ENCODE peak calls at places on chromosomes 11 and 22, in five cellular contexts. L is substantia nigra; V is activated CD4-positive, alpha-beta T cell treated with anti-CD3 and anti-CD28 coated beads for 24 hours; D is midbrain; C is naive thymus-derived CD8-positive, alpha-beta T cell. A is an unnamed sample.

GRCh38 chr22:40238425-40239344 is 61.0 kb downstream of the TNRC6B start:
- DNase-seq in L (no peak), V (no peak), D (no peak), C (no peak), A (peak; percentile 32)

GRCh38 chr11:59802639-59803176 is 7.9 kb downstream of the MRPL16 start:
- DNase-seq in L (no peak), V (no peak), D (peak; percentile 84), C (peak; percentile 68), A (peak; percentile 88)

GRCh38 chr22:46023558-46023981 is 46.6 kb upstream of the WNT7B start:
- DNase-seq in L (no peak), V (no peak), D (no peak), C (peak; percentile 36), A (no peak)

GRCh38 chr22:17728786-17729185 is 45.5 kb downstream of the BID start:
- DNase-seq in L (no peak), V (no peak), D (no peak), C (no peak), A (no peak)

GRCh38 chr22:38177926-38178604 is 3.6 kb downstream of the PLA2G6 start:
- DNase-seq in L (peak; percentile 60), V (no peak), D (peak; percentile 57), C (peak; percentile 14), A (peak; percentile 88)

GRCh38 chr11:102467080-102467708 is 14.6 kb upstream of the TMEM123 start:
- DNase-seq in L (no peak), V (no peak), D (no peak), C (no peak), A (no peak)

GRCh38 chr22:44783581-44783980 is 31.2 kb downstream of the ARHGAP8 start:
- DNase-seq in L (no peak), V (no peak), D (no peak), C (no peak), A (no peak)

GRCh38 chr11:131906963-131907362 is 536.5 kb downstream of the NTM start:
- DNase-seq in L (peak; percentile 18), V (no peak), D (peak; percentile 67), C (no peak), A (peak; percentile 70)

GRCh38 chr22:35337932-35338331 is 38.2 kb downstream of the TOM1 start:
- DNase-seq in L (no peak), V (no peak), D (no peak), C (no peak), A (no peak)

GRCh38 chr11:3823303-3823702 is 14.9 kb downstream of the PGAP2 start:
- DNase-seq in L (no peak), V (no peak), D (no peak), C (no peak), A (no peak)

GRCh38 chr11:47572715-47573255 is 6.0 kb downstream of the KBTBD4 start:
- DNase-seq in L (no peak), V (no peak), D (no peak), C (no peak), A (no peak)

GRCh38 chr11:75264971-75265370 is 24.4 kb downstream of the TPBGL start:
- DNase-seq in L (no peak), V (no peak), D (no peak), C (no peak), A (no peak)

GRCh38 chr11:130673698-130674097 is 225.3 kb downstream of the ADAMTS15 start:
- DNase-seq in L (no peak), V (no peak), D (no peak), C (no peak), A (no peak)

GRCh38 chr22:30298005-30298701 is 8.8 kb upstream of the CASTOR1 start:
- DNase-seq in L (no peak), V (no peak), D (no peak), C (no peak), A (no peak)

GRCh38 chr11:132914600-132914999 is 617.7 kb downstream of the OPCML start:
- DNase-seq in L (no peak), V (no peak), D (no peak), C (no peak), A (no peak)

GRCh38 chr11:126419801-126420729 is 64.6 kb downstream of the ST3GAL4 start:
- DNase-seq in L (no peak), V (no peak), D (no peak), C (no peak), A (peak; percentile 71)

GRCh38 chr22:31138126-31138525 is 2.2 kb downstream of the PLA2G3 start:
- DNase-seq in L (no peak), V (no peak), D (no peak), C (no peak), A (no peak)

GRCh38 chr11:110196241-110196754 is 100.1 kb downstream of the RDX start:
- DNase-seq in L (no peak), V (no peak), D (no peak), C (no peak), A (no peak)

GRCh38 chr11:10486161-10486840 is 31.2 kb downstream of the AMPD3 start:
- DNase-seq in L (no peak), V (no peak), D (no peak), C (no peak), A (no peak)

GRCh38 chr11:100297516-100297915 is 389.6 kb upstream of the ARHGAP42 start:
- DNase-seq in L (no peak), V (no peak), D (no peak), C (no peak), A (no peak)

GRCh38 chr11:124310746-124311145 is 3.0 kb downstream of the OR8D1 start:
- DNase-seq in L (no peak), V (no peak), D (no peak), C (no peak), A (no peak)

GRCh38 chr11:95412074-95412473 is 181.1 kb upstream of the SESN3 start:
- DNase-seq in L (no peak), V (no peak), D (no peak), C (no peak), A (no peak)

GRCh38 chr22:37195921-37196320 is 7.9 kb upstream of the C1QTNF6 start:
- DNase-seq in L (no peak), V (no peak), D (no peak), C (no peak), A (no peak)

GRCh38 chr11:4544891-4545290 is at the start of gene OR52M1:
- DNase-seq in L (no peak), V (no peak), D (no peak), C (no peak), A (no peak)

GRCh38 chr11:121221801-121222200 is 70.8 kb upstream of the SC5D start:
- DNase-seq in L (no peak), V (no peak), D (no peak), C (no peak), A (no peak)

GRCh38 chr22:46516638-46517037 is 20.8 kb downstream of the CELSR1 start:
- DNase-seq in L (no peak), V (no peak), D (no peak), C (no peak), A (no peak)

GRCh38 chr11:83971063-83971462 is 684.9 kb upstream of the CCDC90B start:
- DNase-seq in L (no peak), V (no peak), D (no peak), C (no peak), A (peak; percentile 81)

GRCh38 chr11:34987617-34988016 is 71.2 kb downstream of the PDHX start:
- DNase-seq in L (no peak), V (no peak), D (no peak), C (no peak), A (no peak)

A was measured in pons.